ENCODE peak calls at places on chromosomes 16 and 17, in seven cellular contexts. F is stimulated activated CD4-positive, alpha-beta T cell treated with anti-CD3 and anti-CD28 coated beads, TNF-alpha, amount 100 ng/mL, for 48 hours; E is GM20000; I is activated effector memory CD4-positive, alpha-beta T cell treated with anti-CD3 and anti-CD28 coated beads, Interleukin-2, amount 50 U/mL, for 16 hours; O is ACHN; V is germinal center; Z is fibroblast of pulmonary artery. N is an unnamed sample.
A peak's percentile ranks its signal among the peaks of the same experiment; 100 is the strongest.

GRCh38 chr17:77491921-77492445 is 351.2 kb downstream of the SEC14L1 start:
- DNase-seq in F (no peak), E (peak; percentile 75), I (peak; percentile 68), O (no peak), V (peak; percentile 65), Z (no peak), N (peak; percentile 28)

GRCh38 chr17:70344356-70345060 is 175.2 kb downstream of the KCNJ2 start:
- DNase-seq in F (no peak), E (peak; percentile 11), I (no peak), O (peak; percentile 35), V (no peak), Z (no peak), N (no peak)

GRCh38 chr16:10093564-10093963 is 88.7 kb downstream of the GRIN2A start:
- DNase-seq in F (no peak), E (no peak), I (no peak), O (no peak), V (no peak), Z (no peak), N (no peak)

GRCh38 chr17:55969577-55969976 is 183.7 kb upstream of the ANKFN1 start:
- DNase-seq in F (no peak), E (no peak), I (no peak), O (no peak), V (no peak), Z (no peak), N (no peak)

GRCh38 chr17:75277664-75278071 is 6.6 kb upstream of the MIF4GD start:
- DNase-seq in F (no peak), E (no peak), I (no peak), O (no peak), V (no peak), Z (no peak), N (no peak)

GRCh38 chr16:1770328-1771071 is 843 bp downstream of the NME3 start:
- DNase-seq in F (peak; percentile 44), E (peak; percentile 86), I (peak; percentile 86), O (peak; percentile 39), V (peak; percentile 43), Z (peak; percentile 46), N (peak; percentile 79)

GRCh38 chr17:40553694-40554534 is 11.4 kb downstream of the CCR7 start:
- DNase-seq in F (no peak), E (no peak), I (peak; percentile 64), O (no peak), V (peak; percentile 56), Z (peak; percentile 78), N (peak; percentile 80)

GRCh38 chr16:57736419-57737281 is 1.1 kb downstream of the KATNB1 start:
- DNase-seq in F (no peak), E (no peak), I (peak; percentile 80), O (peak; percentile 85), V (peak; percentile 19), Z (peak; percentile 82), N (no peak)